ENCODE peak calls at places on chromosomes 7 and 10, in six cellular contexts. N is H9, D is IMR-90, F is H1, W is neuronal stem cell, H is mesendoderm. A is an unnamed sample.

GRCh38 chr7:44754802-44755697 is 6.4 kb downstream of the ZMIZ2 start:
- DNase-seq in F (no peak), W (no peak), D (no peak), N (no peak), H (no peak), A (no peak)

GRCh38 chr10:90222939-90223338 is 521.5 kb downstream of the KIF20B start:
- DNase-seq in W (no peak), D (no peak), F (no peak), H (peak; percentile 75), N (no peak), A (peak; percentile 85)

GRCh38 chr10:49578392-49578791 is 31.7 kb upstream of the SLC18A3 start:
- DNase-seq in H (no peak), D (no peak), F (no peak), N (no peak), W (no peak), A (no peak)

GRCh38 chr7:94190599-94191061 is 186.5 kb upstream of the BET1 start:
- DNase-seq in H (no peak), D (peak; percentile 98), W (no peak), N (no peak), F (no peak), A (no peak)

GRCh38 chr10:3647074-3647473 is 137.9 kb downstream of the KLF6 start:
- DNase-seq in D (no peak), F (no peak), H (no peak), N (no peak), W (no peak), A (no peak)

GRCh38 chr7:70092314-70093303 is 494.3 kb downstream of the AUTS2 start:
- DNase-seq in N (no peak), F (no peak), H (no peak), D (peak; percentile 0), W (no peak), A (no peak)

GRCh38 chr7:27144799-27145166 is 1.3 kb upstream of the HOXA5 start:
- DNase-seq in D (no peak), F (no peak), H (no peak), W (no peak), N (no peak), A (no peak)

GRCh38 chr10:6722616-6723004 is 142.5 kb upstream of the PRKCQ start:
- DNase-seq in N (no peak), W (no peak), H (no peak), D (peak; percentile 62), F (no peak), A (no peak)

GRCh38 chr7:100731937-100732636 is 1.3 kb upstream of the ZAN start:
- DNase-seq in H (no peak), N (no peak), D (no peak), F (no peak), W (no peak), A (no peak)

GRCh38 chr7:134458341-134458805 is 527 bp downstream of the AKR1B1 start:
- DNase-seq in D (peak; percentile 34), N (peak; percentile 67), H (peak; percentile 74), W (peak; percentile 51), F (no peak), A (peak; percentile 69)
- H3K23ac ChIP-seq in D (peak overlapping the region; percentile 81), N (no peak overlapping the region), H (no peak overlapping the region), W (no peak overlapping the region), F (no peak overlapping the region), A (no peak overlapping the region)

DNA sequence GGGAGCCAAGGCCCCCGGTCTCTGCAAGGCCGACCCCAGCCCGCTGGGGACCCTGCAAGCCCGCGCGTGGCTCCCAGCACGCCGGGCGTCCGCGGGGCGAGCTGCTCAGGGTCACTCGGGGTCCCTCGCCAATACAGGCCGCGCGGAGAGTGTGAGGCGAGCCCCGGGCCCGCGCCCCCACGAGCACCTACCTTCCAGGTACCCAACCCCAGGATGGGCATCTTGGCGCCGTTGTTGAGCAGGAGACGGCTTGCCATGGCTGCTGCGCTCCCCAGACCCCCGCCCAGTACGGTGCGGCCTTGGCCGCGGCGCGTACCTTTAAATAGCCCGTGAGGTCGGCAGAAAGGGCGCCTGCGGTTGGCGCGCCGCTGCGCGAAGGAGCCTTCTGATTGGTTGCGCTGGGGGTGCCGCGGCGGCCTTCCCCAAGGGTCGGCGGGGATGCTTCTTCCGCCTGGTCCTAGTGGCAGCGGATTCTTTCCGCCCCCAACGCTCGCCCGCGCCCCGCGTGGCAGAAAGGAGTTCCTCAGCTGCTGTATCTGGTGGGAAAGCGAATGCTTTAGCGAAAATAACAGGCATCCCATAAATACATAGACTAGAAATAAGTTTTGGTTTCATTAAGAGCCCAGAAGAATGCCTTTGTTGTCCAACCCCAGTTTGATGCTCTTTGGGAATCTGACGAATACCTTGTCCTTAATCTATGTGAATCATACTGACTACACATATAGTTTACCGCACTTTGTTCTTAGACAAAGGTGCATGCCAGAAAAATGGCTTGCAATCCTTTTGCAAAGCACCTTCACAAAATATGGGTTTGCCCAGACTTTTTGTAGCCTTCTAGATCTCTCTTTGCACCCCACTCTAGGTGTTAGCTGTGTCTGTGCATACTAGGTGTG is at the start of gene AKR1B1:
- DNase-seq in N (peak; percentile 96), W (peak; percentile 87), F (peak; percentile 74), D (peak; percentile 88), H (peak; percentile 97), A (peak; percentile 79)
- H3K23ac ChIP-seq in N (no peak within 1 kb of the TSS), W (no peak within 1 kb of the TSS), F (no peak within 1 kb of the TSS), D (peak within 1 kb of the TSS; percentile 86), H (no peak within 1 kb of the TSS), A (no peak within 1 kb of the TSS)

GRCh38 chr7:50792342-50793114 is 9.8 kb upstream of the GRB10 start:
- DNase-seq in W (no peak), N (no peak), H (peak; percentile 77), D (peak; percentile 58), F (no peak), A (peak; percentile 72)

GRCh38 chr7:50791921-50792341 is 9.2 kb upstream of the GRB10 start:
- DNase-seq in H (peak; percentile 40), D (peak; percentile 38), N (no peak), W (no peak), F (no peak), A (no peak)

GRCh38 chr7:50793947-50794570 is 11.4 kb upstream of the GRB10 start:
- DNase-seq in D (no peak), H (peak; percentile 55), N (no peak), W (no peak), F (no peak), A (peak; percentile 23)

GRCh38 chr7:50795253-50795652 is 12.6 kb upstream of the GRB10 start:
- DNase-seq in N (no peak), W (no peak), F (no peak), D (no peak), H (no peak), A (no peak)

GRCh38 chr7:50793115-50793946 is 10.6 kb upstream of the GRB10 start:
- DNase-seq in N (peak; percentile 62), W (peak; percentile 44), D (peak; percentile 36), F (no peak), H (peak; percentile 80), A (no peak)
- H3K23ac ChIP-seq in N (no peak overlapping the region), W (peak overlapping the region; percentile 27), D (no peak overlapping the region), F (no peak overlapping the region), H (peak overlapping the region; percentile 82), A (no peak overlapping the region)

GRCh38 chr7:77798394-77799077 is at the start of the genes PHTF2 and TMEM60:
- DNase-seq in W (peak; percentile 99), F (peak; percentile 97), N (peak; percentile 99), D (peak; percentile 100), H (peak; percentile 100), A (peak; percentile 99)

GRCh38 chr7:77800158-77800557 is 1.6 kb downstream of the PHTF2 start:
- DNase-seq in D (peak; percentile 57), W (no peak), H (no peak), F (no peak), N (no peak), A (no peak)

GRCh38 chr7:77800730-77801129 is 2.2 kb downstream of the PHTF2 start:
- DNase-seq in N (no peak), H (no peak), F (no peak), W (no peak), D (no peak), A (no peak)

GRCh38 chr7:77797734-77798393 is 370 bp downstream of the TMEM60 start:
- DNase-seq in N (no peak), H (no peak), F (no peak), D (peak; percentile 34), W (no peak), A (no peak)

DNA sequence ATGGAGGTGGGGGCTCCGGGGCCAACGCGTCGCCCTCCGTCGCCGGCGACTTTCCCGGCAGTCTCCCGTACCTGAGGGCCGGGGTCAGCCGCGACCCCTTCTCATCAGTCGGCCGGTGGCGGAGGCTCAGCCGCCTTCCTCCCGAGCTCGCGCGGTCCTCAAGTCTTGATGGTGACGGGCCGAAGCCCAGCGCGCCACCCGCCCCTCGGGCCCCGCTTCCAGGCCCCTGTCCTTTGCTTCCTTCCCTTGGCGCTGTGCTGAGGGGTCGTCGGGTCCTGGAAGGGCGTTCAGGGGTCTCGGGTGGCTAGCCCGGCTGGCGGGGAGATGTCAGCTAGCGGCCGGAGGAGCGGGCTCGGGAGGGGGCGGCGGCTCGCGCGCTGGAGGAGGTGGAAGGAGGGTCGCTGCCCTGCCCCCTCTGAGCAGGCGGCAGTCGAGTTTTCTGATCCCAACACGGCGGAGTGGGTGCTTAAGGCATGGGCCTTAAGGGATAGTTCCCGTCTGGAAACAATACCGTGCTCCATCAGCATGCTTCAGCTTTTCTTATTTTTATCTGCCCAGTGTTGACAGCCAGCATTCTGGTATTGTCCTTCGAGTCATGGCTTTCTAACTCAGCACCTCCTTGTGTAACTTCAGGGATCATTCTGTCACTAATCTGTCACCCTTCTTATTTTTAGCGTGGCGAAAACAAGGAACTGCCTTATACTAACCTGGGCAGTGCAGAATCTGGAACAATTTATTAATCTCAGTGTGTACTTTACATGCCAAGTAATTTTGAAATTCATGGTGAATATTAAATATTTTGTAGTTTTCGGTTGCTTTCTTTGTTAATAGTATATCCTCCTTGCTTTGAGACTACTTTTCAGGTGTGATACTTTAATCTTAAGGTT is 748 bp downstream of the PHTF2 start:
- DNase-seq in D (peak; percentile 35), H (peak; percentile 62), F (no peak), W (peak; percentile 57), N (peak; percentile 50), A (peak; percentile 39)
- H3K23ac ChIP-seq in D (peak overlapping the region; percentile 87), H (no peak overlapping the region), F (no peak overlapping the region), W (peak overlapping the region; percentile 95), N (no peak overlapping the region), A (no peak overlapping the region)

GRCh38 chr10:60669491-60669890 is 108.8 kb upstream of the CDK1 start:
- DNase-seq in N (no peak), F (no peak), D (no peak), W (no peak), H (no peak), A (no peak)
- H3K23ac ChIP-seq in N (no peak overlapping the region), F (no peak overlapping the region), D (no peak overlapping the region), W (no peak overlapping the region), H (no peak overlapping the region), A (no peak overlapping the region)

GRCh38 chr10:15370212-15370740 is 813 bp downstream of the FAM171A1 start:
- DNase-seq in N (no peak), W (peak; percentile 20), F (no peak), H (peak; percentile 50), D (peak; percentile 16), A (no peak)
- H3K23ac ChIP-seq in N (no peak overlapping the region), W (no peak overlapping the region), F (no peak overlapping the region), H (peak overlapping the region; percentile 57), D (peak overlapping the region; percentile 11), A (no peak overlapping the region)

DNA sequence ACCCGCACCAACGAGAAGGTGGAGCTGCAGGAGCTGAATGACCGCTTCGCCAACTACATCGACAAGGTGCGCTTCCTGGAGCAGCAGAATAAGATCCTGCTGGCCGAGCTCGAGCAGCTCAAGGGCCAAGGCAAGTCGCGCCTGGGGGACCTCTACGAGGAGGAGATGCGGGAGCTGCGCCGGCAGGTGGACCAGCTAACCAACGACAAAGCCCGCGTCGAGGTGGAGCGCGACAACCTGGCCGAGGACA is 1.6 kb downstream of the VIM start:
- DNase-seq in H (peak; percentile 81), D (no peak), W (peak; percentile 40), F (no peak), N (peak; percentile 73), A (no peak)
- H3K23ac ChIP-seq in H (peak overlapping the region; percentile 59), D (peak overlapping the region; percentile 87), W (peak overlapping the region; percentile 99), F (no peak overlapping the region), N (no peak overlapping the region), A (no peak overlapping the region)

A was measured in trophoblast cell.